ENCODE peak calls at places on chromosome 21, in six cellular contexts. O is RWPE2, U is heart right ventricle, T is colonic mucosa, V is lung, Q is B cell. C is an unnamed sample.

GRCh38 chr21:33659550-33659949 is 17.2 kb downstream of the ITSN1 start:
- DNase-seq in O (no peak), U (no peak), T (no peak), V (no peak), Q (no peak), C (no peak)

GRCh38 chr21:39048064-39048463 is 135.2 kb downstream of the PSMG1 start:
- DNase-seq in O (peak), U (no peak), T (peak), V (no peak), Q (no peak), C (no peak)

GRCh38 chr21:42165901-42166300 is 53.0 kb upstream of the ABCG1 start:
- DNase-seq in O (no peak), U (no peak), T (no peak), V (no peak), Q (no peak), C (no peak)

GRCh38 chr21:41169258-41169576 is 1.3 kb downstream of the BACE2 start:
- DNase-seq in O (no peak), U (no peak), T (no peak), V (no peak), Q (no peak), C (no peak)

GRCh38 chr21:42579456-42580075 is 65.9 kb downstream of the SLC37A1 start:
- DNase-seq in O (peak), U (no peak), T (no peak), V (no peak), Q (no peak), C (no peak)

GRCh38 chr21:16821588-16821987 is 691.3 kb upstream of the CXADR start:
- DNase-seq in O (no peak), U (no peak), T (no peak), V (no peak), Q (no peak), C (no peak)

GRCh38 chr21:38948377-38948776 is 142.6 kb downstream of the ETS2 start:
- DNase-seq in O (no peak), U (no peak), T (no peak), V (no peak), Q (no peak), C (no peak)

GRCh38 chr21:18384771-18385170 is 18.8 kb downstream of the TMPRSS15 start:
- DNase-seq in O (no peak), U (no peak), T (no peak), V (no peak), Q (no peak), C (no peak)

GRCh38 chr21:42621166-42621827 is 32.1 kb upstream of the PDE9A start:
- DNase-seq in O (peak), U (no peak), T (peak), V (no peak), Q (no peak), C (no peak)

GRCh38 chr21:41537356-41537755 is 29.4 kb upstream of the TMPRSS2 start:
- DNase-seq in O (no peak), U (no peak), T (no peak), V (no peak), Q (no peak), C (no peak)

GRCh38 chr21:42671778-42672593 is 18.6 kb downstream of the PDE9A start:
- DNase-seq in O (no peak), U (no peak), T (no peak), V (no peak), Q (no peak), C (no peak)

GRCh38 chr21:42148584-42148983 is 70.4 kb upstream of the ABCG1 start:
- DNase-seq in O (no peak), U (no peak), T (no peak), V (no peak), Q (no peak), C (no peak)

GRCh38 chr21:8994640-8995511 is 1526.5 kb upstream of the TPTE start:
- DNase-seq in O (no peak), U (no peak), T (no peak), V (no peak), Q (no peak), C (no peak)

DNA sequence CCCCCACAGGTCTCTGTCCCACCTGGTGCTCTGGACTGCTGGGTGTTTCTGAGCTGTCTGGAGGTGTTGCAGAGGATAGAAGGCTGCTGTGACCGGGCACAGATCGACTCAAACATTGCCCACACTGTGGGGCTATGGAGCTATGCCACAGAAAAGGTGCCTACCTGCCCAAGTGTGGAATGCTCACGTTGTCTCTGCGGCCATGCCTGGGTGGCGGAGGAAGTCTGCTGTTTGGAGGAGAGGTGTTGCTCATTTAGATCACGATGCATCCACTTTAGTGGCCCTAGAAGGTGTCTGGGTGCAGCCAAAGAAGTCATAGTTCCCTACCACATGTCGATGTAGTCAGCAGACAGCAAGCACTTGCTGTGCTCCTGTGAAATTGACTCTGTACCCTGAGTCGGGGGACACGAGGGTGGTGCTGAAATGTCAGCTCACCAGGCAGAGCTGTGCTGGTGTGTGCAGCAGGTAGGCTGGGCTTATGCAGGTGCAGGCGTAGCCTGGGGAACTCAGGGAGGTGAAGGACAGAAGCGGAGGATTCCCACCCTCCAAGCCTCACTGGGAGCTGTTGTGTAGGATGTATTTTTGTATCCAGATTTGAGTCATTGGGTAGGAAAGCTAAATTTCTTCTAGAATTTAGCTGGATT is 32.8 kb upstream of the PWP2 start:
- DNase-seq in O (no peak), U (no peak), T (no peak), V (no peak), Q (no peak), C (peak)
- TF ChIP-seq CTCF in O (no peak), U (no peak), T (no peak), V (no peak), Q (no peak), C (no peak)

DNA sequence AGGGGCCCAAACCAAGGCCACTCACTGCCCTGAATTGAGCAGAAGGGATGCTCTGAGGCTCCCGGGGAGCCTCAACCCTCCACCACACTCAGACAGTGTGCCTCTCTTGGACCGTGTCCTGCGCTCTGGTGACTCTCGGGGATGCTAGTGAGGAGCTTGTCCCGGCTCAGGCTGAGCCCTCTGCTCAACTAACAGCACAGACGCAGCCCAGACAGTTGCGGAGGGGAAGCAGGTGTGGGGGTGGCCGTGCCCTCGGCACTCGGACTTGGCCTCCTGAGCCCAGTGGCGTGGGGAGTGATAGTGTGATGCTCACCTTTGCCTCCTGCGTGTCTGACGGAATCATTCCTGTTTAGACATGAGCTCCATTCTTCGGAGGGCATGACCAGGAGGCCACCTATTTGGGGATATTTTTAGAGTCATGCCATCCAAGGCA is 15.4 kb upstream of the SLC19A1 start:
- DNase-seq in O (no peak), U (no peak), T (no peak), V (no peak), Q (peak), C (peak)
- TF ChIP-seq CTCF in O (no peak), U (no peak), T (no peak), V (no peak), Q (no peak), C (no peak)

GRCh38 chr21:25734654-25735220 is at the start of the genes ATP5PF and GABPA:
- DNase-seq in O (peak), U (peak), T (peak), V (peak), Q (peak), C (peak)

GRCh38 chr21:25733859-25734653 is 648 bp downstream of the ATP5PF start:
- DNase-seq in O (no peak), U (no peak), T (peak), V (peak), Q (no peak), C (no peak)

GRCh38 chr21:25732091-25732760 is 2.5 kb downstream of the ATP5PF start:
- DNase-seq in O (no peak), U (no peak), T (no peak), V (no peak), Q (no peak), C (no peak)

GRCh38 chr21:25735895-25736597 is 1.3 kb downstream of the GABPA start:
- DNase-seq in O (no peak), U (no peak), T (no peak), V (no peak), Q (no peak), C (no peak)

DNA sequence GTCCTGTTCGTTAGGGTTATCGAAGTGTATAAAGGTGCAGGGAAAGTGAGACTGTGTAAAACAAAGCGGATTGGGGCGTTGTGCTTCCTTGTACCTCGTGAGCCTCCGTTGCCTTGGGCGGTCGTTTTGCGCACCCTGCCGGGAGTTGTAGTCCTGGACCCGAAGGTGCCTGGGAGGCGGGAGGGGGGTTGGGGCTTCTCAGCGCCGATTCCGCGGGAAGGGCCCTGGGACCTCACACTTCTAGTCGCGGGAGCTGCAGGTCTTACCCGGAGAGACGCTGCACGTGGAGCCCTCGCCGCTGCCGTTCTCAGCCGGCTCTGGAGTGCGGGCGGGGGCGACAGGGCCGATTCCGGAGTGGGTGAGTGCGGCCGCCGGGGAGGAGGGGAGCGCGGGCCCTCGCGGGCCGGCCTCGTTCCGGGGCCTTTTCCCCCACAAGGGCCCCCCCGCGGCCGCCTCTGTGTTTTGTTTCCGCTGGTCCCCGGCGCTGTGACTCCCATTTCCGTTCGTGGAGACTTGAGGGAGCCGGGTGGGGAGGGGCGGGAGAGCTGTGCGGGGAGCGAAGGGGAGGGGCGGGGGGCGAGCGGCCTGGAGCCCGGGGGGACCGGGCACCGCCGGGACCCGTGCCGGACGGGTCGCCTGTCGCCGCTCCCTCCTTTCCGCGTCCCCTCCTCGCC is 586 bp downstream of the GABPA start:
- DNase-seq in O (peak), U (peak), T (peak), V (peak), Q (peak), C (peak)
- TF ChIP-seq CTCF in O (no peak), U (no peak), T (no peak), V (no peak), Q (no peak), C (peak)

DNA sequence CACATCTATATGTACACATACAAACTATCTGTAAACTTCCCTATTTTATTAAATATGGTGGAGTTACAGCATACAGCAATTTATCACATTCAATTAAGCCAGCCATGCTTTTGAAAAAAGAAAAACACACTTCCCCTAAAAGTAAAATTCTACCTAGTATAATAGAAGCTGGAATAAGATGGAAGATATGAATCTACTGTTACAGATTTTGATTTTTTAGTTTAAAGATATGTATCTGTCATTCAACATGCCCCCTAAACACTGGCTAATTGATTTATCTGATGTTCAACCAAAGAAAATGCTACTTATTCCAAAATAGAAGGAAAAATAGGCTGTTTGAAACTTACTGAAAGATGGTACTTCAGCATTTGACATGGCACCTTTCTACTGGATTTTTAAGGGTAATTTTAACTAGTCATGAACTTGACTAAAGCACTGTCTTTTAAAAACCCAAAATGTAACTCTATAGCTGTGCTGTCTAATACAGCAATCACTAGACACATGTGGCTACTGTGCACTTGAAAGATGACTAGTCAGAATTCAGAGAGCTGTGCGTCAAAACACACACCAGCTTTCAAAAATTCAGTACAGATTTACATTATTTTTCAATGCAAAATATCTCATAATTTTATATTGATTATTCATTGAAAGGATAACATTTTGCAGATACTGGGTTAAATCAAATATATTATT is 25.0 kb downstream of the NRIP1 start:
- DNase-seq in O (no peak), U (no peak), T (no peak), V (no peak), Q (no peak), C (no peak)
- TF ChIP-seq CTCF in O (no peak), U (no peak), T (no peak), V (no peak), Q (no peak), C (no peak)

GRCh38 chr21:29499229-29499628 is 200.5 kb downstream of the BACH1 start:
- DNase-seq in O (no peak), U (no peak), T (no peak), V (no peak), Q (no peak), C (no peak)

GRCh38 chr21:29496337-29496736 is 197.6 kb downstream of the BACH1 start:
- DNase-seq in O (no peak), U (no peak), T (no peak), V (no peak), Q (no peak), C (no peak)

GRCh38 chr21:29504751-29505321 is 206.1 kb downstream of the BACH1 start:
- DNase-seq in O (no peak), U (no peak), T (no peak), V (no peak), Q (no peak), C (no peak)

GRCh38 chr21:29501451-29501850 is 202.7 kb downstream of the BACH1 start:
- DNase-seq in O (no peak), U (no peak), T (no peak), V (no peak), Q (no peak), C (no peak)

DNA sequence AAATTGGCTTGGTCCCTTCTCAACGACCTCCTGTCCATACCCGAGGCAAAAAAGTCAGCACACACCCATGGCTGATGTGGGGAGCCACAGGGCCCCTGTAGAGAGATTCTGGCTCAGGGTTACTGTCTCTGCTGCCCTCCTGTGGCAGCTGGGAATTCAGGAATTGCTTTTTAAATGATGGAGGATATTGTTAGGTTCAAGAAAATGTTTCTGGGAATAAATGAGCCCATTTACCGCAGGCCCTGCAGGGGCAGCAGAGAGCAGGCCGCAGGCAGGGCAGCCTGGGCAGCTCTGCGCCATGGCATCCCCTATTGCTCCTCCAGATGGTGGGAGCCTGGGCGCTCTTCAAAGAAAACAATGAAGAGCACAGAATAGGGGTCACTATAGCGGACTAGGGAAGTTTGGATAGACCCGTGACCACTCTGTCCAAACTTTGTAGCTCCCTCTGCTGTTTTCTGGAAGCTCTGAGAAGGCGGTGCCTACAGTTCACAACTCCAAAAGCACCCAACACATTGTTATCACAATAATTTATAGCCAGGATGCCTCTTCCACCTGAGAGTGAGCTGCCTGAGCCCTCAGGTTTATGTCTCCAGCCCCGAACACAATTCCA is 201.1 kb downstream of the BACH1 start:
- DNase-seq in O (no peak), U (no peak), T (no peak), V (no peak), Q (no peak), C (no peak)
- TF ChIP-seq CTCF in O (peak), U (no peak), T (peak), V (no peak), Q (peak), C (peak)

DNA sequence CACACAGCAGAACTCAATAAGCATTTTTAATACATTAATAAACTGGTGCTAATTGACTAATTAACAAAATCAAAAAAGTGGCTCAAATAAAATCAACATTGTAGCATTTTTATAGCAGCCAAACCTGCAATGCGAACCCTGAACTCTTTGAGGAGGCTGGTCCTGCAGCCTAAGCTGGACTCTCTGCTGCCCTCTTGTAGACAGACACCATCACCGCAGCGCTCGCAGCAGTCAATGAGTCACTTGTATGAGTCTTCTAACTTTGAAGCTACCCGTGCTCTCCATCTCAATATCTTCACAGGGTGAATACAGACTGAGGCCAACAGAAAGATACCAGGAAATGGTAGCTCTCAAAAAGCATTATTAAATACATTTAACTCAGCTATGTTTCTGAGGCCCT is 9.7 kb upstream of the KRTAP7-1 start:
- DNase-seq in O (no peak), U (no peak), T (peak), V (no peak), Q (no peak), C (no peak)
- TF ChIP-seq CTCF in O (peak), U (no peak), T (no peak), V (no peak), Q (no peak), C (peak)

GRCh38 chr21:37642493-37642892 is 273.8 kb downstream of the KCNJ6 start:
- DNase-seq in O (no peak), U (no peak), T (no peak), V (no peak), Q (no peak), C (no peak)
- TF ChIP-seq CTCF in O (peak), U (no peak), T (no peak), V (no peak), Q (peak), C (peak)

GRCh38 chr21:29298348-29299045 is at the start of gene BACH1:
- DNase-seq in O (peak), U (peak), T (peak), V (peak), Q (peak), C (peak)
- TF ChIP-seq CTCF in O (peak), U (peak), T (peak), V (peak), Q (peak), C (peak)